ENCODE peak calls at places on chromosomes 1 and 21, in six cellular contexts. K, O, P, X, U and Y are unnamed samples.
A peak's percentile ranks its signal among the peaks of the same experiment; 100 is the strongest.

GRCh38 chr1:23177438-23178380 is 9.1 kb upstream of the LUZP1 start:
- DNase-seq in K (no peak), O (peak; percentile 65), P (peak; percentile 75), X (peak; percentile 70), U (peak; percentile 88), Y (peak; percentile 72)

GRCh38 chr1:173418107-173418985 is 58.8 kb upstream of the PRDX6 start:
- DNase-seq in K (no peak), O (no peak), P (peak; percentile 45), X (no peak), U (no peak), Y (peak; percentile 64)

GRCh38 chr1:111082421-111083192 is 57.3 kb downstream of the DRAM2 start:
- DNase-seq in K (no peak), O (no peak), P (peak; percentile 71), X (no peak), U (no peak), Y (peak; percentile 58)

GRCh38 chr21:42878678-42878992 is 704 bp downstream of the WDR4 start:
- DNase-seq in K (no peak), O (no peak), P (no peak), X (no peak), U (no peak), Y (no peak)

GRCh38 chr21:41142051-41142795 is 25.7 kb upstream of the BACE2 start:
- DNase-seq in K (no peak), O (no peak), P (peak; percentile 47), X (peak; percentile 47), U (no peak), Y (peak; percentile 93)

GRCh38 chr21:37659874-37660273 is 256.4 kb downstream of the KCNJ6 start:
- DNase-seq in K (no peak), O (no peak), P (no peak), X (no peak), U (no peak), Y (no peak)

GRCh38 chr1:46303038-46303871 is at the start of the genes LRRC41 and UQCRH:
- DNase-seq in K (peak; percentile 93), O (peak; percentile 97), P (peak; percentile 98), X (peak; percentile 96), U (peak; percentile 98), Y (peak; percentile 96)

GRCh38 chr1:19113362-19114092 is 96.5 kb downstream of the UBR4 start:
- DNase-seq in K (peak; percentile 10), O (no peak), P (peak; percentile 18), X (peak; percentile 34), U (peak; percentile 30), Y (peak; percentile 12)

GRCh38 chr1:21876267-21876666 is 60.8 kb downstream of the HSPG2 start:
- DNase-seq in K (no peak), O (no peak), P (no peak), X (no peak), U (no peak), Y (no peak)

DNA sequence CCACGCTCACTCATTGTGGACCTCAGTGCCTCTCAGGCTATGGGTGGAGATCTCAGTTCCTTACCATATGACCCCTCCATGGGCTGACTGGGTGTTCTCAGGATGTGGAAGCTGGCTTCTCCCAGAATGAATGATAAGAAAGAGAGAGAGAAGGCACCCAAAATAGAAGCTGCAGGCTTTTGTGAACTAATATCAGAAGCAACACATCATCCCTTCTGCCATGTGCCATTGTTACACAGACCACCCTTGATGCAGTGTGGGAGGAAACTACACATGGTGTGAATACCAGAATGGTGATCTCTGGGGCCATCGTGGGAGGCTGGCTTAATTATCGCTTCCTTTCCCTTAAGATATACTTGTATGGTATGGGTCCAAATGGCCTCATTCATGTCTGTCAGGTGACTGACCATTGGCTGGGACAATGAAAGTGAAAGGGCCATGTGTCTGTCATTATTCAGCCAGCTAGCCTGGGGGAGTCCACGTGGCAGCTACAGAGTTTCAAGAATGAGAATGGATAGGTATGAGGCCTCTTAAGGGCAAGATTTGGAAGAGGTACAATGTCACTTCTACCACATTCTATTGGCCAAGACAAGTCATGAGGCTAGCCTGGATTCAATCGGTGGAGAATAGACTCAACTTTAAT is 29.4 kb upstream of the BCAR3 start:
- DNase-seq in K (no peak), O (no peak), P (no peak), X (no peak), U (no peak), Y (peak; percentile 14)
- H2BK5ac ChIP-seq in K (no peak overlapping the region), O (no peak overlapping the region), P (no peak overlapping the region), X (no peak overlapping the region), U (no peak overlapping the region), Y (no peak overlapping the region)

GRCh38 chr1:70311369-70311768 is 43.2 kb downstream of the ANKRD13C start:
- DNase-seq in K (no peak), O (no peak), P (no peak), X (no peak), U (no peak), Y (no peak)
- H2AFZ ChIP-seq in K (no peak overlapping the region), O (no peak overlapping the region), P (no peak overlapping the region), X (no peak overlapping the region), U (no peak overlapping the region), Y (no peak overlapping the region)

GRCh38 chr1:42816600-42817439 is at the start of the genes ERMAP and SVBP:
- DNase-seq in K (peak; percentile 44), O (peak; percentile 94), P (peak; percentile 77), X (peak; percentile 92), U (peak; percentile 87), Y (peak; percentile 96)
- H2BK5ac ChIP-seq in K (peak within 1 kb of the TSS; percentile 94), O (peak within 1 kb of the TSS; percentile 90), P (peak within 1 kb of the TSS; percentile 100), X (no peak within 1 kb of the TSS), U (peak within 1 kb of the TSS; percentile 100), Y (peak within 1 kb of the TSS; percentile 93)

GRCh38 chr1:195373831-195374230 is 1234.4 kb downstream of the KCNT2 start:
- DNase-seq in K (no peak), O (no peak), P (no peak), X (no peak), U (no peak), Y (no peak)
- H2AFZ ChIP-seq in K (no peak overlapping the region), O (no peak overlapping the region), P (no peak overlapping the region), X (no peak overlapping the region), U (no peak overlapping the region), Y (no peak overlapping the region)

GRCh38 chr1:245055752-245056151 is 99.0 kb upstream of the KIF26B start:
- DNase-seq in K (no peak), O (no peak), P (no peak), X (no peak), U (no peak), Y (no peak)

GRCh38 chr1:245052258-245052657 is 102.5 kb upstream of the KIF26B start:
- DNase-seq in K (no peak), O (no peak), P (no peak), X (no peak), U (no peak), Y (no peak)

GRCh38 chr1:245054105-245054831 is 100.5 kb upstream of the KIF26B start:
- DNase-seq in K (no peak), O (no peak), P (no peak), X (no peak), U (no peak), Y (no peak)

GRCh38 chr1:245046764-245047163 is 108.0 kb upstream of the KIF26B start:
- DNase-seq in K (no peak), O (no peak), P (no peak), X (peak; percentile 45), U (no peak), Y (no peak)

GRCh38 chr1:245051349-245052221 is 103.2 kb upstream of the KIF26B start:
- DNase-seq in K (no peak), O (no peak), P (peak; percentile 62), X (peak; percentile 61), U (peak; percentile 58), Y (peak; percentile 20)
- H2BK5ac ChIP-seq in K (peak overlapping the region; percentile 30), O (no peak overlapping the region), P (no peak overlapping the region), X (no peak overlapping the region), U (no peak overlapping the region), Y (no peak overlapping the region)